ENCODE peak calls at places on chromosome 9, in nine cellular contexts. R is A549, V is SK-N-SH, G is K562, B is ovary, Y is tibial nerve, S is stomach, H is transverse colon, O is sigmoid colon. Q is an unnamed sample.

GRCh38 chr9:96218821-96219614 is 83.0 kb downstream of the HSD17B3 start:
- DNase-seq in R (no peak), S (no peak), Y (no peak), H (no peak), B (peak), G (no peak), V (peak), O (peak), Q (no peak)

GRCh38 chr9:4594545-4594944 is 67.5 kb upstream of the PLPP6 start:
- DNase-seq in Y (peak), O (no peak), G (no peak), H (no peak), R (no peak), V (no peak), S (no peak), B (no peak), Q (no peak)

GRCh38 chr9:89153618-89154017 is 25.0 kb downstream of the SHC3 start:
- DNase-seq in R (no peak), V (no peak), S (no peak), O (no peak), G (no peak), H (no peak), B (no peak), Y (no peak), Q (no peak)

GRCh38 chr9:81776390-81776789 is 87.0 kb upstream of the TLE1 start:
- DNase-seq in V (peak), G (no peak), R (no peak), Y (no peak), B (no peak), H (peak), S (no peak), O (no peak), Q (no peak)

GRCh38 chr9:92807031-92807756 is 42.6 kb upstream of the BICD2 start:
- DNase-seq in H (no peak), O (no peak), S (no peak), R (no peak), G (no peak), B (no peak), V (peak), Y (no peak), Q (no peak)

GRCh38 chr9:89806371-89807100 is 201.7 kb downstream of the GADD45G start:
- DNase-seq in G (no peak), S (no peak), V (no peak), R (no peak), H (no peak), Y (no peak), O (no peak), B (no peak), Q (no peak)

GRCh38 chr9:105243015-105243686 is 1.3 kb upstream of the SLC44A1 start:
- DNase-seq in O (no peak), H (no peak), S (no peak), V (peak), B (no peak), Y (no peak), G (no peak), R (no peak), Q (no peak)

GRCh38 chr9:19782005-19782404 is 6.8 kb downstream of the SLC24A2 start:
- DNase-seq in R (no peak), B (no peak), G (no peak), H (no peak), Y (no peak), V (no peak), S (no peak), O (no peak), Q (no peak)

GRCh38 chr9:114169940-114170791 is 14.8 kb downstream of the COL27A1 start:
- DNase-seq in G (no peak), H (no peak), V (no peak), B (no peak), S (no peak), Y (no peak), R (no peak), O (no peak), Q (no peak)

GRCh38 chr9:124358617-124359016 is 56.6 kb downstream of the PSMB7 start:
- DNase-seq in B (no peak), O (no peak), S (no peak), H (no peak), R (no peak), G (no peak), V (no peak), Y (no peak), Q (no peak)

GRCh38 chr9:124355941-124356744 is 59.1 kb downstream of the PSMB7 start:
- DNase-seq in O (no peak), R (no peak), B (no peak), Y (no peak), G (no peak), H (no peak), S (no peak), V (no peak), Q (no peak)

GRCh38 chr9:124356745-124357390 is 58.4 kb downstream of the PSMB7 start:
- DNase-seq in R (no peak), Y (no peak), G (no peak), B (no peak), H (no peak), S (peak), V (no peak), O (no peak), Q (no peak)

GRCh38 chr9:124359426-124359825 is 55.8 kb downstream of the PSMB7 start:
- DNase-seq in G (no peak), V (no peak), B (no peak), S (no peak), R (no peak), O (no peak), Y (no peak), H (no peak), Q (no peak)

DNA sequence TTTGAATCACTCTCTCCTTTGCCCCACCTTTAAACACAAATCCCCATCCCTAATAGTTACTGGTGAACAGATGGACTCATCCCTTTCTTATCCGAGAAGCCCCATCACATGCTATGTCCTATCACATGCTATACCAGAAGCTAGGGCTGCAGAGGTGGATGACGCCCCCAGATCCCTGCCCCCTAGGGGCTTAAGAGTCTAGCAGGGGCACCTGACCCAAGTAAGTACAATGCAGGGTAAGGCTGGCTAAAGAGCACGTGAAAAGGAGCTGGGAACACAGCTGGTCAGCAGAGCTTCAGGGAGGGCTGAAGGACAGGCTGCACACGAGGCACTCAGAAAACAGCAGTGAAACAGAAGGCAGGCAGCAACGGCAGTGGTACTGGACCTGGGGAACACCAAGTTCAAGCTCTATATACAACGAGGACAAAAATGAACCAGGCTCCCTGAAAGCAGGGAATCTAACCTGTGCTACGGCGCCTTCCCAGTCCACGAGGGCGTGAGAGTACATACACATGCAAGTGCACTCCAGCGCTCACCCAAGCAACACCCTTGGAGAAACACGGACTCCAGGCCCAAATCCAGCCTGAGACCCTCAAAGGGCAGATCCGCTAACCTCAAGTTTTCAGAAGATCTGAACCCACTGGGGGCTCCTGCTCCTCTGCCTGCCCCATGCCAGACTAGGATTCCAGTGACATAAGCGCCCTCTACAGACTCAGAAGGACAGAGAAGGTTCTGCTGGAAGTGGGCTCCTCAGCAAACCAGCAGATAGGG is 57.5 kb downstream of the PSMB7 start:
- DNase-seq in V (no peak), Y (no peak), O (no peak), S (peak), G (no peak), R (no peak), H (no peak), B (no peak), Q (no peak)
- TF ChIP-seq CTCF in V (peak), Y (no peak), O (no peak), S (no peak), G (peak), R (peak), H (no peak), B (no peak), Q (no peak)

DNA sequence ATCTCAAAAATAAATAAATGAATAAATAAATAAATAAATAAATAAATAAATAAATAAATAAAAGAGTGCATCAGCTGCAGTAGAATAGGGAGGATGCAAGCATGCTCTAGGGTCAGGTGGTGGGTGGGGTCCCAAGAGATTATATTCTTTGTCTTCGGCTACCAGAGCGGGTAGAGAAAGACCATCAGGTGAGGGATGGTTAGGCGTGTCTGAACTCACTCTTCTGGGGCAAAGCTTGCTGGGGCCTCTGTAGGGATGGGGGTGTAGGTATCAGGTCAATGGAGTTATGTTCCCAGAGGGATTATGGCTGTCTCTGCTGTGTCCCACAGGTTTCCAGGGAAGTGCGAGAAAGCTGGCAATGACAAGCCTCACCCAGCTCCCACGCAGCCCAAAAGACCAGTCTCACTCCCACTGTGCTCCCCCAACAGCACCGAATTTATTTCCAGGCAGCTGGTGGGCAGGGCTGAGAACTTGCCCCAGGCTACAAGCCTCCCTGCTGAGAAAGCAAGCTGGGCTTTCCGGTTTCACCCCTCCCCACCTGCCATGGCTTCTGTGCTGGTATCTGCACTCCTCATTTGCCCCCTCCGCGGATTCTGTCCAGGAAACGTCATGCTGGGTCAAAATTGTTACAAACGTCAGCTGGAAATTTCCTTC is 180.8 kb downstream of the LURAP1L start:
- DNase-seq in O (no peak), R (no peak), V (no peak), G (no peak), Y (no peak), H (no peak), S (no peak), B (no peak), Q (no peak)
- H3K4me3 ChIP-seq in O (no peak), R (no peak), V (no peak), G (no peak), Y (no peak), H (no peak), S (no peak), B (no peak), Q (no peak)

GRCh38 chr9:31140316-31140715 is 1244.1 kb upstream of the ACO1 start:
- DNase-seq in S (no peak), G (no peak), B (no peak), V (peak), Y (no peak), H (no peak), R (no peak), O (no peak), Q (no peak)
- TF ChIP-seq EP300 in S (no peak), G (no peak), B (no peak), V (no peak), Y (no peak), H (no peak), R (no peak), O (no peak), Q (no peak)

DNA sequence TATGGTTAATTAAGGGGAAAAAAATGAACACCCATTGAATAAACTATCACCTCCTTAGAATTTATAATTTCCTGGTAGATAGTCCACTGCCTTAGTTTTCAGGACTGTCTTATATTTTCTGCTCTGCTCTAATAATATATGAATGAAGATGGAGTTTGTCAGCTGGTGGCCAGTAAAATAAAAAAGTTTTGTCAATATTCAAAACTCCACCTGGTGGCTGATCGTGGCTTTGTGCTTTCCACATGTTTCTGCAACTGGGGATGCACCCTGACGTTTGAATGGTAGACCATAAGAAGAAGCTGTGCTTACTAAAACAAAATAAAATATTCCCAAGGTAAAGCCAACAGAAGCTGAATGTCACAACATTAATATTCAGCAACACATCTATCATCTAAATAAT is 286.6 kb upstream of the IZUMO3 start:
- DNase-seq in B (no peak), H (no peak), V (peak), Y (no peak), G (no peak), S (no peak), R (no peak), O (no peak), Q (no peak)
- TF ChIP-seq CTCF in B (no peak), H (no peak), V (peak), Y (no peak), G (no peak), S (no peak), R (no peak), O (no peak), Q (peak)

DNA sequence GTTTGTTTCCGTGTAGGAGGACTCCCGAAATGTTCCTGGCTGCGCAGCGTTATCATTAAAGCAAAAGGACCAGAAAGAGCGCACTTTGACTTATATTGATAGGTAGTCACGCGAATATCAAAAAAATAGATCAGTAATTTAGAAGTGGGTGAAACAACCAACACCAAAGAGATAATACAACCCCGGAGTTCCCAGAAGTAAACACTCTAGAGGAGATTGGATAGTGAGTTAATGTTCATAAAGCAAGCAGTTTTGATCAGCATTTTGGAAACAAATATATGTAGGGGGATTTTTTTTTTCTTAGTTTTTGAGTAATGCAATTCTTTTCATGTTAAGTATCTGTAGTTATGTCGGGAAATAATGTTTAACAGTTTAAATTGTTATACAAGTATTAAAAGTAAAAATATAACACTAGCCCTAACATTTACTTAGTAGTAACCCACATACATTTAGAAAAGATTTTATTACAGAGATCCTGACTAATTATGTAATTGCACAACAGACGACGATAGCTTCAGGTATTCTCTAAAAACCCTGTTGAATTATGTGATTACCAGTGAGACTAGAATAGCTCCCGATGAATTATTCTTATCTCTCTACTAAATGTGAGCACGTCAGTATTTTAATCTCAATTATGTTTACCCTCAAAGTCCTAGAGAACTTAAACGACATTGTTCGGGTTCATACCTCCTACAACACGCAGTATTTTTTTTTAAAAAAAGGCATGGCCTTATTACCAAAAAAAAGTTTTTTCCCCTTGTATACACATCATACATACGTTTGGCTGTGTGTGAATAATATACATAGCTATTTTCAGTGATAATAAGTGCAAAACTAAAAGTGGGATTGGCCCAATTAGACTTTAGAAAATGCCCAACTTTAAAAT is 9.4 kb upstream of the NFIB start:
- DNase-seq in B (no peak), Y (no peak), G (no peak), O (no peak), R (no peak), H (no peak), S (no peak), V (no peak), Q (no peak)
- H3K4me3 ChIP-seq in B (peak), Y (peak), G (peak), O (peak), R (peak), H (peak), S (peak), V (peak), Q (peak)